ENCODE peak calls at places on chromosomes 11 and 22, in five cellular contexts. One of them, this sample, is unnamed.

GRCh38 chr11:130449246-130449990 is 973 bp downstream of the ADAMTS15 start:
- DNase-seq in NCI-H1417: peak; percentile 31
- DNase-seq in mucosa of gallbladder: no peak
- DNase-seq in activated CD4-positive, alpha-beta T cell treated with anti-CD3 and anti-CD28 coated beads, Interleukin-2, amount 50 U/mL, for 24 hours: no peak
- DNase-seq in posterior cingulate gyrus: peak; percentile 66
- DNase-seq in this sample: no peak

GRCh38 chr11:73333173-73333572 is 25.1 kb downstream of the ARHGEF17 start:
- DNase-seq in NCI-H1417: no peak
- DNase-seq in mucosa of gallbladder: no peak
- DNase-seq in activated CD4-positive, alpha-beta T cell treated with anti-CD3 and anti-CD28 coated beads, Interleukin-2, amount 50 U/mL, for 24 hours: no peak
- DNase-seq in posterior cingulate gyrus: no peak
- DNase-seq in this sample: no peak

GRCh38 chr22:37499006-37499707 is 13.0 kb upstream of the MFNG start:
- DNase-seq in NCI-H1417: no peak
- DNase-seq in mucosa of gallbladder: no peak
- DNase-seq in activated CD4-positive, alpha-beta T cell treated with anti-CD3 and anti-CD28 coated beads, Interleukin-2, amount 50 U/mL, for 24 hours: no peak
- DNase-seq in posterior cingulate gyrus: no peak
- DNase-seq in this sample: no peak

GRCh38 chr11:66126064-66126463 is 56.0 kb downstream of the PACS1 start:
- DNase-seq in NCI-H1417: no peak
- DNase-seq in mucosa of gallbladder: no peak
- DNase-seq in activated CD4-positive, alpha-beta T cell treated with anti-CD3 and anti-CD28 coated beads, Interleukin-2, amount 50 U/mL, for 24 hours: peak; percentile 32
- DNase-seq in posterior cingulate gyrus: no peak
- DNase-seq in this sample: no peak

GRCh38 chr11:78080818-78081495 is 1.3 kb upstream of the NDUFC2 start:
- DNase-seq in NCI-H1417: no peak
- DNase-seq in mucosa of gallbladder: no peak
- DNase-seq in activated CD4-positive, alpha-beta T cell treated with anti-CD3 and anti-CD28 coated beads, Interleukin-2, amount 50 U/mL, for 24 hours: no peak
- DNase-seq in posterior cingulate gyrus: no peak
- DNase-seq in this sample: no peak

GRCh38 chr11:71488968-71489265 is 35.9 kb downstream of the NADSYN1 start:
- DNase-seq in NCI-H1417: no peak
- DNase-seq in mucosa of gallbladder: no peak
- DNase-seq in activated CD4-positive, alpha-beta T cell treated with anti-CD3 and anti-CD28 coated beads, Interleukin-2, amount 50 U/mL, for 24 hours: no peak
- DNase-seq in posterior cingulate gyrus: no peak
- DNase-seq in this sample: no peak

GRCh38 chr11:58286249-58286648 is 18.2 kb upstream of the OR10W1 start:
- DNase-seq in NCI-H1417: peak; percentile 2
- DNase-seq in mucosa of gallbladder: no peak
- DNase-seq in activated CD4-positive, alpha-beta T cell treated with anti-CD3 and anti-CD28 coated beads, Interleukin-2, amount 50 U/mL, for 24 hours: no peak
- DNase-seq in posterior cingulate gyrus: no peak
- DNase-seq in this sample: no peak

GRCh38 chr11:2804701-2805387 is 80.7 kb downstream of the CDKN1C start:
- DNase-seq in NCI-H1417: no peak
- DNase-seq in mucosa of gallbladder: no peak
- DNase-seq in activated CD4-positive, alpha-beta T cell treated with anti-CD3 and anti-CD28 coated beads, Interleukin-2, amount 50 U/mL, for 24 hours: no peak
- DNase-seq in posterior cingulate gyrus: peak; percentile 81
- DNase-seq in this sample: peak; percentile 12

GRCh38 chr11:130560000-130560852 is 111.8 kb downstream of the ADAMTS15 start:
- DNase-seq in NCI-H1417: no peak
- DNase-seq in mucosa of gallbladder: no peak
- DNase-seq in activated CD4-positive, alpha-beta T cell treated with anti-CD3 and anti-CD28 coated beads, Interleukin-2, amount 50 U/mL, for 24 hours: no peak
- DNase-seq in posterior cingulate gyrus: no peak
- DNase-seq in this sample: no peak

GRCh38 chr11:36818410-36818809 is 220.4 kb upstream of the RAG2 start:
- DNase-seq in NCI-H1417: no peak
- DNase-seq in mucosa of gallbladder: no peak
- DNase-seq in activated CD4-positive, alpha-beta T cell treated with anti-CD3 and anti-CD28 coated beads, Interleukin-2, amount 50 U/mL, for 24 hours: no peak
- DNase-seq in posterior cingulate gyrus: no peak
- DNase-seq in this sample: no peak

GRCh38 chr11:122512688-122513087 is 142.8 kb upstream of the UBASH3B start:
- DNase-seq in NCI-H1417: no peak
- DNase-seq in mucosa of gallbladder: no peak
- DNase-seq in activated CD4-positive, alpha-beta T cell treated with anti-CD3 and anti-CD28 coated beads, Interleukin-2, amount 50 U/mL, for 24 hours: no peak
- DNase-seq in posterior cingulate gyrus: no peak
- DNase-seq in this sample: no peak

GRCh38 chr11:64170419-64170818 is 4.5 kb upstream of the MACROD1 start:
- DNase-seq in NCI-H1417: no peak
- DNase-seq in mucosa of gallbladder: no peak
- DNase-seq in activated CD4-positive, alpha-beta T cell treated with anti-CD3 and anti-CD28 coated beads, Interleukin-2, amount 50 U/mL, for 24 hours: no peak
- DNase-seq in posterior cingulate gyrus: no peak
- DNase-seq in this sample: no peak

GRCh38 chr11:14339356-14339755 is 19.6 kb downstream of the RRAS2 start:
- DNase-seq in NCI-H1417: no peak
- DNase-seq in mucosa of gallbladder: no peak
- DNase-seq in activated CD4-positive, alpha-beta T cell treated with anti-CD3 and anti-CD28 coated beads, Interleukin-2, amount 50 U/mL, for 24 hours: no peak
- DNase-seq in posterior cingulate gyrus: no peak
- DNase-seq in this sample: no peak

GRCh38 chr22:22408731-22409696 is 99.5 kb downstream of the ZNF280B start:
- DNase-seq in NCI-H1417: peak; percentile 31
- DNase-seq in mucosa of gallbladder: no peak
- DNase-seq in activated CD4-positive, alpha-beta T cell treated with anti-CD3 and anti-CD28 coated beads, Interleukin-2, amount 50 U/mL, for 24 hours: no peak
- DNase-seq in posterior cingulate gyrus: no peak
- DNase-seq in this sample: no peak

GRCh38 chr22:20160041-20160440 is 9.2 kb upstream of the CCDC188 start:
- DNase-seq in NCI-H1417: no peak
- DNase-seq in mucosa of gallbladder: no peak
- DNase-seq in activated CD4-positive, alpha-beta T cell treated with anti-CD3 and anti-CD28 coated beads, Interleukin-2, amount 50 U/mL, for 24 hours: no peak
- DNase-seq in posterior cingulate gyrus: no peak
- DNase-seq in this sample: no peak

GRCh38 chr11:125999234-125999880 is 53.5 kb downstream of the VSIG10L2 start:
- DNase-seq in NCI-H1417: no peak
- DNase-seq in mucosa of gallbladder: no peak
- DNase-seq in activated CD4-positive, alpha-beta T cell treated with anti-CD3 and anti-CD28 coated beads, Interleukin-2, amount 50 U/mL, for 24 hours: no peak
- DNase-seq in posterior cingulate gyrus: no peak
- DNase-seq in this sample: no peak

GRCh38 chr11:131465056-131465455 is 94.6 kb downstream of the NTM start:
- DNase-seq in NCI-H1417: no peak
- DNase-seq in mucosa of gallbladder: no peak
- DNase-seq in activated CD4-positive, alpha-beta T cell treated with anti-CD3 and anti-CD28 coated beads, Interleukin-2, amount 50 U/mL, for 24 hours: no peak
- DNase-seq in posterior cingulate gyrus: no peak
- DNase-seq in this sample: no peak

GRCh38 chr11:110087820-110088534 is 5.2 kb upstream of the ZC3H12C start:
- DNase-seq in NCI-H1417: no peak
- DNase-seq in mucosa of gallbladder: no peak
- DNase-seq in activated CD4-positive, alpha-beta T cell treated with anti-CD3 and anti-CD28 coated beads, Interleukin-2, amount 50 U/mL, for 24 hours: no peak
- DNase-seq in posterior cingulate gyrus: no peak
- DNase-seq in this sample: no peak

This sample was measured in mesothelial cell of epicardium.